ENCODE peak calls at places on chromosomes 4 and X, in six cellular contexts. O is lower leg skin, F is heart right ventricle, M is hepatocyte, U is fibroblast of villous mesenchyme, L is NB4. C is an unnamed sample.

GRCh38 chrX:120560405-120560841 is 339 bp downstream of the CUL4B start:
- DNase-seq in F (no peak), M (peak; percentile 44), O (peak; percentile 19), U (peak; percentile 58), L (peak; percentile 47), C (no peak)

GRCh38 chr4:98659106-98659592 is 738 bp upstream of the TSPAN5 start:
- DNase-seq in O (no peak), L (peak; percentile 5), U (peak; percentile 61), F (no peak), M (peak; percentile 29), C (peak; percentile 58)

GRCh38 chrX:151935358-151935757 is 22.7 kb downstream of the MAGEA4 start:
- DNase-seq in M (no peak), U (no peak), L (no peak), F (no peak), O (no peak), C (no peak)

GRCh38 chrX:39894626-39895025 is 203.1 kb downstream of the BCOR start:
- DNase-seq in M (peak; percentile 39), L (no peak), U (no peak), F (no peak), O (no peak), C (no peak)

GRCh38 chr4:176123710-176124407 is 58.2 kb downstream of the WDR17 start:
- DNase-seq in O (no peak), U (peak; percentile 18), M (peak; percentile 22), F (no peak), L (peak; percentile 9), C (peak; percentile 14)

GRCh38 chrX:38150993-38151392 is 69.7 kb downstream of the SRPX start:
- DNase-seq in F (no peak), M (no peak), U (no peak), L (no peak), O (no peak), C (no peak)

GRCh38 chr4:83618431-83618830 is 82.5 kb downstream of the GPAT3 start:
- DNase-seq in U (peak; percentile 64), M (peak; percentile 81), F (no peak), L (peak; percentile 12), O (no peak), C (peak; percentile 58)

GRCh38 chrX:1893758-1894294 is 279.0 kb downstream of the ASMT start:
- DNase-seq in F (no peak), L (no peak), U (no peak), O (no peak), M (no peak), C (no peak)

GRCh38 chrX:100647739-100648138 is 3.7 kb downstream of the SRPX2 start:
- DNase-seq in L (no peak), M (no peak), O (no peak), F (no peak), U (peak; percentile 27), C (no peak)

GRCh38 chrX:7147978-7148824 is at the start of gene PUDP:
- DNase-seq in F (peak; percentile 87), L (peak; percentile 80), O (peak; percentile 56), M (peak; percentile 94), U (peak; percentile 79), C (peak; percentile 84)

DNA sequence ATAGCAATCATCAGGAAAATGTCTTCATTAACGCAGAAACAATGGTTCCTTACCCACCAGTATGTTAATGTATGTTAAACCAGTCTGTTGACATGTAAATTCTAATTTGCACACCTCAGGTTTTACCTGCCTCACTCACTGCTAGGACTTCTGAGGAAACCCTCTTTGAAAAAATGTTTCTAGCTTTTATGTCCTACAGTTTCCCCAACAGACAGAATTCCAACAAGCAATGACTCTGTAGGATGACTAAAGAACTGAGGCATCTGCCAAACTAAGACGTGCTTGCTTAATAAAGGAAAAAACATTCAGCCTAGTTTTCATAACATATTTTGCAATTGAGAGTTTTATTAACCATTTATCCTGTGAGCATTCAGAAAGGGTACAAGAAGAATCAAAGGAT is 20.6 kb upstream of the SOX3 start:
- DNase-seq in F (no peak), M (no peak), O (no peak), U (peak; percentile 1), L (no peak), C (peak; percentile 25)
- H3K4me3 ChIP-seq in F (no peak overlapping the region), M (no peak overlapping the region), O (no peak overlapping the region), U (no peak overlapping the region), L (no peak overlapping the region), C (no peak overlapping the region)

DNA sequence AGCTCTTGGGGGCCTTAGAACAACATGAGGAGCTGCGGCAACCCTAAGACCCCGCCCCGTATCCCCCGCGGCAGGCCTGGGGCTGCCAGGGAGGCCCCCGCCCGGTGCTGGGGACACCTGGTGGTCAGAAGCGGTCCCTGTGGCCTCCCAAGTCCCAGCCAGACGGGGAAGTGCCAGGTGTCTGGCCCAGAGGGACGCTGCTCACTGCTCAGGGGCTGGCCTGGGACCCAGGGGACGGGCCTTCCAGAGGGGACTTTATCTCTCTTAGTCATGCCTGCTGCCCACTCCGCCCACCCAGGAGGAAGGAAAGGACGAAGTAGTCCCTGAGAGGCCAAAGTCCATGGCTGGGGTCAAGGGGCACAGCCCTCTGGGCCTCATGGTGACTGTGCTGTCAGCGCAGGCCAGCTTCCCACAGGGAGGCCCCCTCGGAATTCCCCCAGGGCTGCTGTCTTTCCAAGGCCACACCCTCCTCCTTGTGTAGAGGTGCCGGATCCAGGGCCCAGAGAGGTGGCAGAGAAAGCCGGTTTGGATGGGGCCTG is 31.0 kb upstream of the HTRA3 start:
- DNase-seq in O (no peak), F (peak; percentile 18), U (no peak), L (no peak), M (peak; percentile 84), C (no peak)
- TF ChIP-seq CTCF in O (no peak), F (peak; percentile 47), U (peak; percentile 39), L (peak; percentile 33), M (peak; percentile 55), C (peak; percentile 52)

DNA sequence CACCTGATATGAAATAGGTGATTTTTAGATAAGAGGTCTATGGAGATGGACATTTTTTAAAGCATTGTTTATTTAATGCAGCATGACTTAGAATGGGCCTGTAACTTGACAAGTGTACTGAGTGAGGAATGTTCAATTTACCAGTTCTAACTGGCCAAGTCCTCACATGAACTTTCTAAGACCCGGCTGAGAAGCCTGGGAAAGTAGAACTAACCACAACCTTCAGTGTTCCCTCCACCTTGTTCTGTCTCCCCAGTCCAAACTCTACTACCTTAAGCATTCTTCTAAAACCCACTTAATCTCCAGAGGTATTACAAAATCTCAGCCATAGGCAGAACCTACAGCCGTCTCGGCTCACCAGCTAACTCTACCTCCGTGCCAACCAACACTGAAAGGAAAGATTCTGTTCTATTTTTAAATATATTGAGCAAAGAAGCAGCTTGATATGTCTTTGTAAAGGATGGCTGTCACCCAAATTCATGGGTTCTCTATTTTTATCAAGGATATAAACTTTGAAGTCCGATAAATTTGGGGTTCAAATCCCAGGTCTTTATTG is 6.8 kb downstream of the PPARGC1A start:
- DNase-seq in F (no peak), O (no peak), M (no peak), L (no peak), U (no peak), C (no peak)
- H3K4me3 ChIP-seq in F (no peak overlapping the region), O (no peak overlapping the region), M (no peak overlapping the region), L (no peak overlapping the region), U (no peak overlapping the region), C (no peak overlapping the region)

GRCh38 chr4:47837582-47838294 is at the start of gene CORIN:
- DNase-seq in F (peak; percentile 41), O (no peak), U (no peak), L (peak; percentile 12), M (peak; percentile 48), C (no peak)

GRCh38 chr4:47838445-47838844 is 578 bp upstream of the CORIN start:
- DNase-seq in M (no peak), F (no peak), O (no peak), U (no peak), L (peak; percentile 19), C (no peak)

GRCh38 chr4:47842985-47843384 is 5.1 kb upstream of the CORIN start:
- DNase-seq in F (no peak), M (no peak), U (no peak), L (no peak), O (no peak), C (no peak)

GRCh38 chr4:47839259-47839658 is 1.4 kb upstream of the CORIN start:
- DNase-seq in U (peak; percentile 79), O (peak; percentile 30), M (peak; percentile 31), L (peak; percentile 47), F (no peak), C (peak; percentile 54)

GRCh38 chr4:47840291-47840690 is 2.4 kb upstream of the CORIN start:
- DNase-seq in F (no peak), L (no peak), M (no peak), U (peak; percentile 46), O (no peak), C (no peak)
- TF ChIP-seq CTCF in F (no peak), L (no peak), M (no peak), U (no peak), O (no peak), C (no peak)

DNA sequence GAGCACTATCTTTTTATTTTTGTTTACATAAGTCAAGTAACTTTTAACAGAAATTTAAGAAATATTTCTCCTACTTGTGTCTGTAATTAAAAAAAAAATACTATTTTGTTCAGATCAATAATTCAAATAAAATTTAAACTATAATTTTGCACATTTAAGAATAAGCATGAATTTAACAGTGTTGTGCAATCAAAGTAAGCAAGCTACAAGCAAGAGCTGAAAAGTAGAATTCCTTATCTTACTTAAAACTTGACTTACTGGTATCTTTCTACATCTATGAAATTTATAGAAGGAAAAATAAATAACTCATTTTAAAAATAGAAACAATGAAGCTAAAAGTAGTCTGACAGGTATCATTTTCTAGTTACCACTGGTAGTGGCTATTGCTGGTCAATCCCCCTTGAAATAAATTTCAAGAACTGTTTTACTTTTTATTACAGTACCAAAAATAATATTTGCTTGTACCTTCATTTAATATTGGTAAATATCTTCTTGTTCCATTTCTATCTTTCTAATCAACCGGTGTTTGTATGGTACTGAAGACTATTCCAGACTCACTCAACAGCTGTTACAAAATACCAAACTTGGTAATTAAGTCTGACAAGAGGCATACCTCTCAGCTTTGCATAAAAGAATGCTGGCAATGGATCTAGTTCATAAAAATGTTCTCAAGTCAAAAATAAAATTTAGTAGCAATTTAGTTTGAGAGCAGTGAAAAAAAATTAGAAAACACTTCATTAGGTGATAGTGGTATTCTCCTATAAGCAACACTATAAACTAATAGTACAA is 62.2 kb downstream of the NOCT start:
- DNase-seq in M (no peak), L (no peak), O (no peak), U (peak; percentile 12), F (no peak), C (no peak)
- H3K4me3 ChIP-seq in M (no peak overlapping the region), L (no peak overlapping the region), O (no peak overlapping the region), U (no peak overlapping the region), F (no peak overlapping the region), C (no peak overlapping the region)

GRCh38 chrX:53483838-53484420 is 49.8 kb upstream of the HSD17B10 start:
- DNase-seq in M (no peak), L (no peak), O (no peak), F (no peak), U (peak; percentile 2), C (peak; percentile 20)

GRCh38 chrX:53476371-53476770 is 42.2 kb upstream of the HSD17B10 start:
- DNase-seq in M (no peak), U (no peak), L (no peak), O (no peak), F (no peak), C (peak; percentile 15)

GRCh38 chrX:53479295-53479694 is 45.1 kb upstream of the HSD17B10 start:
- DNase-seq in F (no peak), L (peak; percentile 52), U (peak; percentile 40), O (no peak), M (no peak), C (no peak)

GRCh38 chrX:53481816-53482485 is 47.8 kb upstream of the HSD17B10 start:
- DNase-seq in L (peak; percentile 77), O (peak; percentile 36), M (peak; percentile 63), F (no peak), U (peak; percentile 68), C (peak; percentile 61)

GRCh38 chrX:53481093-53481492 is 46.9 kb upstream of the HSD17B10 start:
- DNase-seq in M (no peak), F (no peak), U (no peak), O (no peak), L (peak; percentile 45), C (no peak)
- TF ChIP-seq CTCF in M (no peak), F (no peak), U (peak; percentile 49), O (no peak), L (peak; percentile 62), C (peak; percentile 42)

GRCh38 chr4:76250962-76251361 is 559 bp upstream of the FAM47E start:
- DNase-seq in F (no peak), M (no peak), L (no peak), O (no peak), U (no peak), C (no peak)
- H3K4me3 ChIP-seq in F (peak overlapping the region; percentile 49), M (peak overlapping the region; percentile 47), L (no peak overlapping the region), O (peak overlapping the region; percentile 32), U (no peak overlapping the region), C (peak overlapping the region; percentile 38)